ENCODE peak calls at places on chromosomes 5 and 9, in six cellular contexts. Q is activated naive CD4-positive, alpha-beta T cell treated with Interleukin-2 at 50 U/mL for 16 hours; Y is CD4-positive, alpha-beta T cell; G is psoas muscle; H is upper lobe of right lung; E is astrocyte of the hippocampus. N is an unnamed sample.
A peak's percentile ranks its signal among the peaks of the same experiment; 100 is the strongest.

GRCh38 chr5:86320266-86320665 is 297.5 kb upstream of the COX7C start:
- DNase-seq in H (no peak), G (no peak), E (peak; percentile 42), Q (no peak), Y (no peak), N (no peak)

GRCh38 chr5:90940227-90940995 is 381.8 kb downstream of the ADGRV1 start:
- DNase-seq in H (no peak), Y (no peak), E (peak; percentile 73), Q (peak; percentile 3), G (no peak), N (peak; percentile 41)

GRCh38 chr5:177479774-177480173 is 6.3 kb upstream of the DBN1 start:
- DNase-seq in Q (no peak), G (no peak), Y (no peak), E (peak; percentile 55), H (peak; percentile 64), N (peak; percentile 87)

GRCh38 chr5:176611435-176611834 is 1.5 kb upstream of the GPRIN1 start:
- DNase-seq in Y (peak; percentile 48), G (peak; percentile 82), E (peak; percentile 93), H (peak; percentile 81), Q (peak; percentile 49), N (peak; percentile 89)

GRCh38 chr5:3856036-3856435 is 260.4 kb downstream of the IRX1 start:
- DNase-seq in Q (no peak), G (no peak), Y (no peak), H (no peak), E (no peak), N (no peak)

GRCh38 chr5:127302509-127302908 is 11.9 kb downstream of the MEGF10 start:
- DNase-seq in E (no peak), H (no peak), Y (no peak), Q (no peak), G (no peak), N (no peak)

GRCh38 chr5:180313677-180314076 is 21.8 kb upstream of the MAPK9 start:
- DNase-seq in Y (peak; percentile 16), E (peak; percentile 89), H (peak; percentile 91), Q (peak; percentile 62), G (no peak), N (no peak)

GRCh38 chr5:123814796-123815479 is 303.0 kb downstream of the CSNK1G3 start:
- DNase-seq in Q (no peak), H (no peak), G (no peak), E (peak; percentile 69), Y (no peak), N (peak; percentile 40)

GRCh38 chr9:134406366-134407122 is 80.3 kb downstream of the RXRA start:
- DNase-seq in Q (no peak), E (no peak), H (no peak), Y (no peak), G (peak; percentile 64), N (peak; percentile 46)

GRCh38 chr5:159581502-159582249 is 251.4 kb upstream of the IL12B start:
- DNase-seq in Q (no peak), Y (no peak), H (no peak), G (no peak), E (peak; percentile 96), N (peak; percentile 89)

GRCh38 chr5:8961956-8962355 is 583.9 kb downstream of the SEMA5A start:
- DNase-seq in Q (no peak), Y (no peak), E (peak; percentile 51), H (no peak), G (no peak), N (no peak)

GRCh38 chr9:22307013-22307711 is 139.5 kb upstream of the DMRTA1 start:
- DNase-seq in G (no peak), Y (no peak), E (peak; percentile 74), H (no peak), Q (no peak), N (peak; percentile 76)

GRCh38 chr9:71685394-71685793 is 82.9 kb downstream of the CEMIP2 start:
- DNase-seq in G (no peak), Q (peak; percentile 19), H (no peak), Y (no peak), E (no peak), N (no peak)

GRCh38 chr5:174218162-174218561 is 172.7 kb downstream of the NSG2 start:
- DNase-seq in E (no peak), Y (no peak), G (no peak), H (no peak), Q (no peak), N (no peak)

GRCh38 chr9:128002959-128003358 is 22.2 kb upstream of the EEIG1 start:
- DNase-seq in E (no peak), G (no peak), Q (no peak), Y (no peak), H (no peak), N (no peak)

GRCh38 chr9:98329281-98329680 is 73.8 kb upstream of the TBC1D2 start:
- DNase-seq in E (no peak), Q (no peak), G (no peak), Y (no peak), H (no peak), N (no peak)

GRCh38 chr5:139019880-139020279 is 144.7 kb upstream of the LRRTM2 start:
- DNase-seq in Y (no peak), H (no peak), Q (no peak), G (no peak), E (no peak), N (no peak)

GRCh38 chr5:153718713-153719112 is 228.2 kb downstream of the GRIA1 start:
- DNase-seq in G (no peak), E (no peak), Q (no peak), H (no peak), Y (no peak), N (no peak)

GRCh38 chr5:80809451-80809850 is 150.7 kb upstream of the RASGRF2 start:
- DNase-seq in Q (no peak), H (no peak), G (no peak), E (peak; percentile 10), Y (no peak), N (no peak)

GRCh38 chr9:78811562-78812276 is 514.8 kb downstream of the PSAT1 start:
- DNase-seq in G (no peak), E (peak; percentile 24), H (no peak), Y (no peak), Q (no peak), N (no peak)

GRCh38 chr5:94613583-94613982 is 4.8 kb downstream of the KIAA0825 start:
- DNase-seq in H (no peak), G (no peak), Y (no peak), E (no peak), Q (no peak), N (no peak)

GRCh38 chr5:154262376-154262775 is 71.8 kb downstream of the GALNT10 start:
- DNase-seq in Y (no peak), Q (no peak), H (no peak), E (no peak), G (no peak), N (no peak)

GRCh38 chr5:145936401-145937131 is at the start of gene SH3RF2:
- DNase-seq in G (peak; percentile 54), E (peak; percentile 96), H (peak; percentile 70), Y (no peak), Q (peak; percentile 17), N (peak; percentile 86)

GRCh38 chr5:137833463-137833862 is 34.2 kb upstream of the MYOT start:
- DNase-seq in H (no peak), Q (no peak), E (peak; percentile 88), Y (no peak), G (no peak), N (no peak)

GRCh38 chr5:63686938-63687337 is 275.3 kb downstream of the HTR1A start:
- DNase-seq in Y (no peak), Q (no peak), E (no peak), H (no peak), G (no peak), N (no peak)

GRCh38 chr5:107395632-107396350 is 274.9 kb downstream of the EFNA5 start:
- DNase-seq in H (no peak), Q (no peak), E (peak; percentile 66), Y (no peak), G (no peak), N (no peak)

N was measured in myocyte.